ENCODE peak calls at places on chromosomes 11 and 22, in four cellular contexts. U is cardiac fibroblast, V is esophagus squamous epithelium, G is lower leg skin. A is an unnamed sample.

GRCh38 chr22:43066134-43066533 is 23.1 kb downstream of the TTLL1 start:
- DNase-seq in G (no peak), U (no peak), V (no peak), A (no peak)

GRCh38 chr11:6572215-6572614 is 31.2 kb downstream of the RRP8 start:
- DNase-seq in U (peak), G (no peak), V (no peak), A (peak)

GRCh38 chr11:47399860-47400812 is 8.3 kb upstream of the SLC39A13 start:
- DNase-seq in V (no peak), G (no peak), U (no peak), A (no peak)

GRCh38 chr11:70423523-70424505 is 25.5 kb downstream of the CTTN start:
- DNase-seq in G (no peak), U (peak), V (no peak), A (peak)

GRCh38 chr22:25159028-25159427 is 40.6 kb upstream of the CRYBB3 start:
- DNase-seq in V (no peak), G (no peak), U (peak), A (no peak)

GRCh38 chr11:9047986-9048522 is 43.3 kb downstream of the SCUBE2 start:
- DNase-seq in G (no peak), U (peak), V (no peak), A (peak)

GRCh38 chr11:46896719-46897406 is 21.5 kb downstream of the LRP4 start:
- DNase-seq in G (no peak), V (no peak), U (peak), A (no peak)

GRCh38 chr11:116478676-116479075 is 294.1 kb downstream of the BUD13 start:
- DNase-seq in V (no peak), U (no peak), G (no peak), A (no peak)

GRCh38 chr11:9716275-9717039 is 52.6 kb downstream of the SWAP70 start:
- DNase-seq in G (no peak), U (peak), V (no peak), A (no peak)

GRCh38 chr11:8247312-8247711 is 16.4 kb downstream of the LMO1 start:
- DNase-seq in V (no peak), U (no peak), G (no peak), A (no peak)

GRCh38 chr22:31625257-31625640 is 36.8 kb downstream of the PISD start:
- DNase-seq in V (no peak), U (no peak), G (no peak), A (no peak)

GRCh38 chr11:104254347-104254746 is 90.4 kb upstream of the PDGFD start:
- DNase-seq in U (peak), G (no peak), V (no peak), A (no peak)

GRCh38 chr11:533586-534196 is 1.7 kb downstream of the HRAS start:
- DNase-seq in G (no peak), U (no peak), V (no peak), A (no peak)

GRCh38 chr11:10379871-10380568 is 75.0 kb upstream of the AMPD3 start:
- DNase-seq in G (no peak), U (peak), V (no peak), A (no peak)

GRCh38 chr11:72058416-72059034 is 21.8 kb downstream of the NUMA1 start:
- DNase-seq in G (no peak), U (no peak), V (no peak), A (no peak)

GRCh38 chr11:59158206-59159068 is 13.5 kb upstream of the DTX4 start:
- DNase-seq in U (peak), G (peak), V (no peak), A (no peak)

GRCh38 chr11:123174196-123175183 is 20.6 kb downstream of the CLMP start:
- DNase-seq in G (peak), V (no peak), U (peak), A (peak)

GRCh38 chr11:119337581-119338317 is 2.9 kb downstream of the C1QTNF5 start:
- DNase-seq in U (peak), G (no peak), V (no peak), A (no peak)

GRCh38 chr11:83717551-83717950 is 431.4 kb upstream of the CCDC90B start:
- DNase-seq in G (no peak), U (no peak), V (no peak), A (no peak)

GRCh38 chr22:39597236-39597869 is 26.8 kb downstream of the CACNA1I start:
- DNase-seq in U (no peak), V (no peak), G (no peak), A (no peak)

GRCh38 chr11:95084509-95084908 is 5.1 kb upstream of the ENDOD1 start:
- DNase-seq in G (no peak), U (no peak), V (no peak), A (no peak)

GRCh38 chr11:57484141-57484710 is 23.9 kb downstream of the RTN4RL2 start:
- DNase-seq in V (no peak), U (no peak), G (no peak), A (no peak)

GRCh38 chr11:46278387-46279173 is 1.1 kb downstream of the CREB3L1 start:
- DNase-seq in U (peak), G (no peak), V (no peak), A (no peak)

GRCh38 chr22:49568751-49569285 is 258.9 kb downstream of the BRD1 start:
- DNase-seq in U (no peak), G (no peak), V (no peak), A (no peak)

GRCh38 chr22:39240841-39241631 is 3.7 kb downstream of the PDGFB start:
- DNase-seq in U (no peak), V (no peak), G (peak), A (no peak)

DNA sequence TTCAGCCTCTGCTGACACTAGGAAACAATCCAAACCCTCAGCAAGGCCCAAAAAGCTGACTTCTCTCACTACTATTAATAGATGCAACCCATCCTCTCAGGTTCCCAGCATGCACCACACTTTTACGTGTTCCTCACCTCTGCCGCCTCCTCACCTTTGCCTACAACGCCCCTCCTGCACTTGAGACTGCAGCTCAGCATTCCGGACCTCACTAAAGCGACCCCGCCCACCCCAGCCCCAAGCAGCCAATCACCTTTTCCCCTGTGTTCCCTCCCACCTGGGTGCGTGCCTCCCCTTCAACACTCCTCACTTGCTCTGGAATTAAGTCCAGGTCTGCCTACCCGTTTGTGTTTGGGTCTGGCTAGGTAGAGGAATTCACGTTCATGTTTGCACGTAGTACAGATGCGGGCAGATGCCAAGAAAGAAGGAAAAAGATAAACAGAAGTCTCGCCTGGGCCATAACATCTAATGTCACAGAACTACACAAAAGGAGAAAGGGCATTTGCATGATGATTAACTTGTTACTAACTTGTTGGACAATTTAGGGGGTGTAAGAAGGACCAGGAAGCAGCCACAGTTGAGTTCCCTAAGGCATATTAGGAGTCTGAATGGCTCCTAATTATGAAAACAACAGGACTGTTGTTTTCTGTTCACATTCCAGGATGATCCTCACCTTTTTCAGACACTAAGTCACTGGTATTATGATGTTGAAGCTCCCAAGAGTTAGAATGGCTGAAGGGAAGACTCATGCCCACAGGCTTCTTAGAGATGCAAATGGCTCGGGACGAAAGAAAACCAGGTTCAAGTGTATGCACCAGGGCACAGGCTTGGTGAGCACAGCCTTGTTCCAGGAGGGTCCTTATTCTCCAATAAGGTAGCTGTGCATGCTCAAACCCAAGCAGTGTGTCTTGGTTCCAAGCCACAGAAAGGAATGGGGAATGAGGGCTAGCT is 102.2 kb downstream of the MICAL3 start:
- DNase-seq in V (no peak), G (no peak), U (no peak), A (no peak)
- H3K4me3 ChIP-seq in V (no peak), G (no peak), U (no peak), A (no peak)

GRCh38 chr11:120793806-120794479 is 230.0 kb upstream of the TBCEL start:
- DNase-seq in V (no peak), G (no peak), U (no peak), A (no peak)
- H3K4me3 ChIP-seq in V (no peak), G (no peak), U (no peak), A (no peak)

GRCh38 chr11:26593686-26594085 is 21.6 kb upstream of the MUC15 start:
- DNase-seq in V (no peak), G (no peak), U (no peak), A (no peak)
- H3K4me3 ChIP-seq in V (no peak), G (no peak), U (no peak), A (no peak)

DNA sequence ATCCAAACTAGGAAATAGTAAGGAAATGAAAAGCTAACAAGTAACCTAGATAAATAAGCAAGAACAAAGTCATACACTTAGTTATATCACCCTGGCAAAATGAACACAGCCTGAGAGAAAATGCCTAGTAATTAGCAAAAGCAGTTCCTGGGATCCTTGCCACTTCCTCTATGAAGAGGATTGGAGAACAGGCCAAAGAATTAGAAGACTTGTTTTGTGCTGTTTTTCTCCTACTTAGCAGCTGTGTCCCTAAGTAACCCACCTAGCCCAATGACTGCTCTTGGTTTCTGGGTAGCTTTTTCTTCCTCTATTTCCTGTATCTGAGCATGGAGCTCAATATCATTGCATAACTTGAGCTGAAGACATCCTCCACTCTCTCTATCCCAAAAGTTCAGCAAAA is 713.9 kb downstream of the ETS1 start:
- DNase-seq in U (no peak), G (no peak), V (no peak), A (no peak)
- H3K4me3 ChIP-seq in U (no peak), G (no peak), V (no peak), A (no peak)

GRCh38 chr11:76667856-76668255 is 2.7 kb downstream of the LRRC32 start:
- DNase-seq in U (no peak), V (no peak), G (no peak), A (no peak)
- H3K4me3 ChIP-seq in U (peak), V (no peak), G (no peak), A (no peak)